ENCODE peak calls at places on chromosomes 6 and 20, in four cellular contexts. X, I, D and O are unnamed samples.

GRCh38 chr20:38452880-38453624 is 17.9 kb upstream of the SNHG17 start:
- DNase-seq in X (no peak), I (no peak), D (peak), O (no peak)

GRCh38 chr6:20212392-20213111 is at the start of gene MBOAT1:
- DNase-seq in X (no peak), I (peak), D (peak), O (peak)

GRCh38 chr20:54980321-54980960 is 505.0 kb downstream of the DOK5 start:
- DNase-seq in X (no peak), I (peak), D (peak), O (no peak)

GRCh38 chr6:134596191-134596590 is 278.3 kb upstream of the SGK1 start:
- DNase-seq in X (no peak), I (no peak), D (no peak), O (no peak)

GRCh38 chr6:35240838-35241801 is 18.4 kb upstream of the ZNF76 start:
- DNase-seq in X (no peak), I (peak), D (peak), O (peak)

GRCh38 chr20:38405132-38405531 is 30.0 kb downstream of the SNHG17 start:
- DNase-seq in X (no peak), I (no peak), D (no peak), O (no peak)

GRCh38 chr6:72382602-72383529 is 239.0 kb upstream of the KCNQ5 start:
- DNase-seq in X (peak), I (no peak), D (no peak), O (no peak)

GRCh38 chr6:12931639-12932038 is 215.1 kb downstream of the PHACTR1 start:
- DNase-seq in X (no peak), I (no peak), D (no peak), O (no peak)

GRCh38 chr20:32358883-32359632 is 927 bp downstream of the ASXL1 start:
- DNase-seq in X (no peak), I (peak), D (peak), O (peak)

GRCh38 chr20:23669866-23670265 is 19.0 kb downstream of the CST4 start:
- DNase-seq in X (no peak), I (no peak), D (no peak), O (no peak)

GRCh38 chr6:36351152-36351571 is 14.5 kb upstream of the BNIP5 start:
- DNase-seq in X (no peak), I (no peak), D (peak), O (no peak)

GRCh38 chr6:154488802-154489437 is 21.6 kb downstream of the CNKSR3 start:
- DNase-seq in X (no peak), I (no peak), D (no peak), O (no peak)

GRCh38 chr6:5752282-5752681 is 254.4 kb downstream of the NRN1 start:
- DNase-seq in X (no peak), I (no peak), D (peak), O (no peak)

GRCh38 chr20:64142546-64142945 is 21.7 kb upstream of the MYT1 start:
- DNase-seq in X (no peak), I (no peak), D (no peak), O (no peak)

GRCh38 chr20:24674921-24675605 is 205.6 kb downstream of the SYNDIG1 start:
- DNase-seq in X (no peak), I (no peak), D (no peak), O (no peak)

GRCh38 chr6:137259349-137259748 is 40.2 kb upstream of the IFNGR1 start:
- DNase-seq in X (no peak), I (peak), D (no peak), O (peak)

GRCh38 chr6:1313364-1313754 is 1.5 kb downstream of the FOXQ1 start:
- DNase-seq in X (no peak), I (no peak), D (no peak), O (no peak)

GRCh38 chr20:20225325-20225724 is 142.6 kb upstream of the INSM1 start:
- DNase-seq in X (no peak), I (no peak), D (no peak), O (no peak)

GRCh38 chr6:80523531-80523970 is 417.1 kb downstream of the BCKDHB start:
- DNase-seq in X (no peak), I (no peak), D (peak), O (no peak)

GRCh38 chr6:24606200-24606599 is 39.8 kb downstream of the KIAA0319 start:
- DNase-seq in X (no peak), I (no peak), D (no peak), O (no peak)

GRCh38 chr20:15205023-15205422 is 867.6 kb upstream of the FLRT3 start:
- DNase-seq in X (no peak), I (no peak), D (no peak), O (no peak)

GRCh38 chr6:37758647-37759046 is 60.9 kb upstream of the ZFAND3 start:
- DNase-seq in X (no peak), I (no peak), D (peak), O (no peak)

GRCh38 chr20:1906361-1907051 is 11.3 kb downstream of the SIRPA start:
- DNase-seq in X (no peak), I (no peak), D (no peak), O (no peak)

GRCh38 chr6:40599580-40599979 is 12.4 kb upstream of the LRFN2 start:
- DNase-seq in X (no peak), I (no peak), D (no peak), O (no peak)

GRCh38 chr6:169775321-169775720 is 23.9 kb downstream of the ERMARD start:
- DNase-seq in X (no peak), I (no peak), D (no peak), O (no peak)

GRCh38 chr6:169776379-169776778 is 25.0 kb downstream of the ERMARD start:
- DNase-seq in X (no peak), I (no peak), D (no peak), O (no peak)

GRCh38 chr6:169778646-169779045 is 27.2 kb downstream of the ERMARD start:
- DNase-seq in X (no peak), I (no peak), D (no peak), O (no peak)

GRCh38 chr6:169777896-169778295 is 26.5 kb downstream of the ERMARD start:
- DNase-seq in X (no peak), I (no peak), D (no peak), O (no peak)

DNA sequence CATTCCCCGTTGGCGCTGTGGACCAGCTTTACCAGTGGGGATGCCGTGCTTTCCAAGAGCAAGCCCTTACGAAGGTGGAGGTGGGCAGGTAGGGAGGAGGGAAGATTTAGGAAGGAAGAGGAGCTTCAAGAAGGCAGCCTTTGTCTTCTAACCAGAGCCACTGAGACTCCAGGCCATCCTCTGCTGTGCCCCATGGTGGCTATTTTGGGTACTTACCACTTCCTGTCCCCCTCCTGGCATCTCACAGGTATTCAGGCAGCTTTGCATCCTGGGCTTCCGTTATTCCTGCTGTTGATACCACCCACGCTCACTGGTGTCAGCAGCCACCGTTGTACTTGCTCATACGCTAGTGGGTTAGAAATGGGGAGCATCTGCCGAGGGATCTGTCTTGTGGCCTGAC is 22.9 kb downstream of the ERMARD start:
- DNase-seq in X (no peak), I (no peak), D (no peak), O (no peak)
- TF ChIP-seq MYC in X (no peak), I (no peak), D (no peak), O (no peak)

DNA sequence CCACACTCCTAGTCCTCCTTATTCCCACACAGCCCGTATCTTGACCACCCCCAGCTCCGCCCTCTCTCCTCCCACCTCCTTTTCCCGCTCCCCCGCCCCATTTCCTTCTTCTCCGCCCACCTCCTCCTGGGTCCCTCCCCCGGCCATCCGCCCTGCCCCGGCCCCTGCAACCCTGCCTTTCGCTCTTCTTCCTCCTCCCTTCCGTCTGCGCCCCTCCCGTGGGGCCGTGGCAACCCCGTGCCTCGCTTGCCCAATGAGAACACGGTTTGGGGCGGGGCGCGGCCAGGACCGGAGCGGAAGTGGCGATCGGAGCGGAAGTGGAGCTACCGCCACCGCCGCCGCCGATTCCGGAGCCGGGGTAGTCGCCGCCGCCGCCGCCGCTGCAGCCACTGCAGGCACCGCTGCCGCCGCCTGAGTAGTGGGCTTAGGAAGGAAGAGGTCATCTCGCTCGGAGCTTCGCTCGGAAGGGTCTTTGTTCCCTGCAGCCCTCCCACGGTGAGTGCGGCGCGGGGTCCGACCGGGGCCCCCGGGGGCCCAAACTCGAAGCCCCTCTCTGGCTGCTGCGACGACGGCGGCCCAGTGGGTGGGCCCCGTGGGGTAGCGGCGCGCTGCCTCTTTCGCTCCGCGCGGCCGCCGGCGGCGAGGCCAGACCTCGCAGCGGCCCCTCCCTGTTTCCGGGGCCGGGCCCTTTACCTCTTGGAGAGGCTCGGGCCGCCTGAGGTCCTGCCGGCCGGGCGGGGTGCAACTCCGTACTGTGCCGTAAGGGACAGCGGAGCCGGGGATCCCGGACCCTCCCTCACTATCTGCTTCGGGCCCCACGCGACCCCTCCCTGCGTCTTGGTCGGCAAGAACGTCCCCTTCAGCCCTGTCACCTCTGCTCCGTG is at the start of gene YWHAB:
- DNase-seq in X (peak), I (peak), D (peak), O (peak)
- TF ChIP-seq POLR2A in X (peak), I (peak), D (peak), O (peak)

GRCh38 chr6:11668455-11668854 is 110.1 kb downstream of the ADTRP start:
- DNase-seq in X (no peak), I (no peak), D (no peak), O (no peak)
- TF ChIP-seq CHD4 in X (no peak), I (no peak), D (no peak), O (no peak)

DNA sequence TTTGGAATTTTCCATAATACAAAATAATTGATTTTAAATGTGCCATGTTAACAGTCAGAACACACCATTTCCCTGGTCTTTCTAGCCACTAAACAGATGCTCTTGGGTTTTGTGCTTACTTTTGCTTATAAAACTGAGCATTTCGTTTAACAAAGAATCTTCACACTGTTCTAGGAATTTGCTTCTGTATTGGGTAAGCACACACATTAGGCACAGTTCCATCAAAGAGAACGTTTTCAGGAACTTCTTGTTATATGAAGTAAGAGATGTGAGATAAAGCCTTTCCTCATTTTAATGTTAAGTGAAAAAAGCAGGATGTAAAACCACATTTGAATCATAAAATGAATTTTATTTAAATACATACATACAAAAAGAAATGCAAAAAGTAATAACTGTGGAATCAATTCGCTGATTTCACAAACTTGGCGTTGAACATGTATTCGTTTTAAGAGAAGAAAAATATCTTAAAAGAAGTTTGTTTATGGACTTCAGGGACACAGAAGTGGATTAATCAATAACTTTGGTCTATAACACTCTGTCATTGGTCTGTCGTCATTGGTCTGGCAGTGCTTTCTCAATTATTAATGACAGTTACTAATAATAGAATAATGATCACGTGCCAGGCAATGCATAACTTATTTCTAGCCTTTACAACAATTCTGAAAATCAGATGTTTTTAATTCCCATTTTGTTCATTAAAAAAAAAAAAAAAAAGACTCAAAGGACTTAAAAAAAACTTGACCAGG is 199.9 kb upstream of the PRDM1 start:
- DNase-seq in X (no peak), I (no peak), D (no peak), O (no peak)
- TF ChIP-seq MYC in X (no peak), I (no peak), D (no peak), O (no peak)

GRCh38 chr20:17364681-17365080 is 137.8 kb downstream of the PCSK2 start:
- DNase-seq in X (no peak), I (no peak), D (no peak), O (no peak)
- TF ChIP-seq POLR2A in X (no peak), I (no peak), D (no peak), O (no peak)

DNA sequence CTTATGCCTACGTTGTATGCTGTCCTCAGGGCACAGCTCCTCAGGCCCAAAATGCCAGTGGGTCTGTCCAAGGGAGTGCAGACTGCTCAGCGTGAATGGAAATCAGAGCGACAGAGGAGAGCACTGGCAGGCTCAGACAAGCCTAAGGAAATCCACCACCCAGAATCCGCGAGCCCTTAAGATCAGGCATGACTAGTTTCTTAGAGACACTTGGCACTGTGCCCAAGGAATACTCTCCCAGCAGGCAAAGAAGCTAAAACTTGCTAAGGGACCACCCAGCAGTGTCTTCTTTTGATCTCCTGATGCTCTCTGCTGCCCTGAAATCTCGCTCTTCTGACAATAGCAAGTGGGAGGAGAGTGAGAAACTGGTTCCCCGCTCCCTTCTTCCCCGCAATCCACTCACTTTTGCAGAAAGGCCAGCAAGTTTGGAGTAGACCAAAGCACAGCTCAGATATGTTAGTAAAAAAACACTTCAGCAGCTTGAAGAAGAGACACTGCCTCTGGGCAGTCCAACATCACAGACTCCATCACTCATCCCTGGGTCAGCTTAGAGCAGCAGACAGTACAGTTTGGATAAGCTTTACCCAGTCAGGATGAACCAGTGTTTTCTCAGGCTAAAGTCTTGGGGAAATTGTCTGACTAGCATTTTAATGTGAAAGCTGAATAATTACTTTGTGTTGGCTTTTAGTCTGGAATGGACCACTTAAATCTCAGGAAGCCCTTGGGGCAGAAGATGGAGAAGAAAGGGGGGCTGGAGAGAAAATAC is 32.4 kb downstream of the TRAF3IP2 start:
- DNase-seq in X (no peak), I (no peak), D (no peak), O (no peak)
- TF ChIP-seq CHD4 in X (no peak), I (no peak), D (no peak), O (no peak)

DNA sequence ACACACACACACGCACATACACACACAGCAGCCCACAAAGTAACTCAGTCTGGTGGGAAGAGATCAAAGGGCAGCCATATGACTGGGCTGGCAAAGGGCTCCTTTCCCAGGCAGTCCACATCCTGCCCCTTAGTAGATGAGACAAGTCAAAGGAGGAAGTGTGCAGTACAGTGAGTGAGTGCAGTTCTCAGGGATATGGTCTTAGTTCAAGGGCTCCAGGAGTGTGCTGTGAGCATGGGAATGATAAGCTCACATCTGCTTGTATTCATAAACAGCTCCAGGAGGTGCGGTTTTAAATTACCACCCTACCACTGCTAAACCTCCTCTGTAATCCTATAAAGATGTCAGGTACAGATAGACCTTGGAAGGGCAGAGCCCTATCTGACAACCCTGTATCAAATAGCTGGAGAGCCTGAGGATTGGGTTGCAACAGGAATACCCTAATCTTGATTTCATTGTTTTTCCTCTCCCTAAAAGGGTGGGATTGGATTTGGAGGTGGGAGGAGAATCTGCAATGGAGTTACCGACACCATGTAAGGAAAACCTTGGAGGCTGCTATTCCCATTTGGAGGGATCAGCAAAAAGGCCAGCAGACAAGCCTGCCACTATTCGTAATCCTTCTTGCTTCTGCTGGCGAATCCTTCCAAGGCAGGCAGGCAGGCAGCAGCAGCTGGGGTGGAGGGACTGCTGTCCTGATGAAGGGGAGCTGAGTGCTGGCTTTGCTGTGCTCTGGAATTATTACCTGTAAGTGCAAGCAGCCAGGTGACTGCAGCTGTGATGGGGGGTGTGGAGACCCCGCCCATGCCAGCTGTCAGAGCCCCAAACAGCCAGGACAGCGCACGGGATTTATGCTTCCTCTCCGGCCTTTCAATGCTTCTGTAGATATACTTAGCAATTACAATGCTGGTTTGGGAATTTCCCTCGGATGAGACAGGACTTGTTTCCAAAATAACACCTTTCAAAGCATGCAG is 342.7 kb downstream of the PRL start:
- DNase-seq in X (no peak), I (no peak), D (peak), O (peak)
- TF ChIP-seq MYC in X (no peak), I (no peak), D (no peak), O (no peak)

GRCh38 chr20:62650551-62651284 is 8.4 kb downstream of the SLCO4A1 start:
- DNase-seq in X (no peak), I (no peak), D (no peak), O (no peak)

GRCh38 chr20:62651285-62652021 is 9.2 kb downstream of the SLCO4A1 start:
- DNase-seq in X (peak), I (no peak), D (peak), O (no peak)

GRCh38 chr20:62653373-62653772 is 11.1 kb downstream of the SLCO4A1 start:
- DNase-seq in X (no peak), I (no peak), D (no peak), O (no peak)

GRCh38 chr20:62652894-62653305 is 10.6 kb downstream of the SLCO4A1 start:
- DNase-seq in X (no peak), I (no peak), D (no peak), O (no peak)

GRCh38 chr20:62652051-62652893 is 10.0 kb downstream of the SLCO4A1 start:
- DNase-seq in X (peak), I (peak), D (peak), O (peak)
- TF ChIP-seq POLR2A in X (peak), I (no peak), D (no peak), O (no peak)